ENCODE peak calls at places on chromosomes 7 and 10, in five cellular contexts. O is PC-9, R is GM23338, N is astrocyte, U is fibroblast of lung. Z is an unnamed sample.

GRCh38 chr10:26697922-26698608 is 564 bp downstream of the PDSS1 start:
- DNase-seq in O (peak), R (peak), N (no peak), U (no peak), Z (no peak)

GRCh38 chr10:61836233-61836887 is 65.1 kb upstream of the ARID5B start:
- DNase-seq in O (no peak), R (no peak), N (peak), U (no peak), Z (no peak)

GRCh38 chr7:101378808-101379207 is 16.1 kb downstream of the COL26A1 start:
- DNase-seq in O (no peak), R (peak), N (no peak), U (no peak), Z (no peak)

GRCh38 chr7:20409961-20410360 is 79.3 kb downstream of the ITGB8 start:
- DNase-seq in O (no peak), R (no peak), N (no peak), U (no peak), Z (no peak)

GRCh38 chr10:92413519-92413918 is 122.6 kb downstream of the MARCHF5 start:
- DNase-seq in O (no peak), R (no peak), N (no peak), U (peak), Z (no peak)

GRCh38 chr10:70578371-70578947 is 24.1 kb downstream of the PRF1 start:
- DNase-seq in O (peak), R (no peak), N (peak), U (peak), Z (no peak)

GRCh38 chr7:94567396-94567795 is 57.8 kb downstream of the CASD1 start:
- DNase-seq in O (no peak), R (no peak), N (peak), U (no peak), Z (no peak)

GRCh38 chr7:129499915-129500463 is 2.3 kb upstream of the SMKR1 start:
- DNase-seq in O (no peak), R (no peak), N (no peak), U (no peak), Z (no peak)

GRCh38 chr10:24463683-24464426 is 254.9 kb downstream of the KIAA1217 start:
- DNase-seq in O (peak), R (no peak), N (peak), U (peak), Z (no peak)

GRCh38 chr10:107740962-107741690 is 576.6 kb upstream of the SORCS1 start:
- DNase-seq in O (no peak), R (no peak), N (peak), U (no peak), Z (no peak)

GRCh38 chr7:27640914-27641570 is 21.6 kb downstream of the HIBADH start:
- DNase-seq in O (peak), R (no peak), N (peak), U (peak), Z (no peak)

GRCh38 chr7:193538-194256 is 1.3 kb downstream of the FAM20C start:
- DNase-seq in O (no peak), R (peak), N (no peak), U (peak), Z (no peak)

GRCh38 chr7:132742152-132742551 is 165.9 kb upstream of the PLXNA4 start:
- DNase-seq in O (no peak), R (no peak), N (peak), U (peak), Z (no peak)

GRCh38 chr7:2721842-2722241 is 33.8 kb downstream of the AMZ1 start:
- DNase-seq in O (no peak), R (no peak), N (no peak), U (no peak), Z (no peak)

GRCh38 chr7:115491744-115492380 is 538.7 kb downstream of the TFEC start:
- DNase-seq in O (no peak), R (no peak), N (no peak), U (no peak), Z (no peak)

GRCh38 chr10:96632974-96633373 is 46.2 kb upstream of the TM9SF3 start:
- DNase-seq in O (peak), R (peak), N (no peak), U (no peak), Z (no peak)

GRCh38 chr10:122445904-122446303 is 8.5 kb upstream of the ARMS2 start:
- DNase-seq in O (no peak), R (no peak), N (no peak), U (no peak), Z (no peak)

GRCh38 chr7:123198111-123198510 is 1.7 kb downstream of the SLC13A1 start:
- DNase-seq in O (no peak), R (no peak), N (no peak), U (no peak), Z (no peak)

DNA sequence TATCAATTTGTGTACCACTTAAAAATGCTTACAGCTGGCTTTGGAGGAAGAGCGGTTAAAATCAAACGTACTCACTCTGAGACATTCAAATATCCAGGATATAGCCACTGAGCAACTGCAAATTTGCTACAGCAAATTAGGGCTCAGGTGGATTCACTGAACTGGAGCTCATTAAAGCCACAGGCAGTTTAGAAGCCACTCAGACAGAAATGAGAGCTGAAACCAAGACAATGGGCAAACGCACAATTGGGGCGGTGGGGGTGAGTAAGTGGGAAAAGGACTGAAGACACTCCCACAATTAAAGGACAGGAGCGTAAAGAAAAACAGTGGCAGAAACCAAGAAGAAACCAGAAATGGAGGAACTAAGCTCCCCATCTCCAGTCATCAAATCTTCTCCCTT is 20.5 kb downstream of the MPP7 start:
- DNase-seq in O (no peak), R (no peak), N (no peak), U (no peak), Z (no peak)
- H3K4me3 ChIP-seq in O (no peak), R (no peak), N (no peak), U (no peak), Z (no peak)

DNA sequence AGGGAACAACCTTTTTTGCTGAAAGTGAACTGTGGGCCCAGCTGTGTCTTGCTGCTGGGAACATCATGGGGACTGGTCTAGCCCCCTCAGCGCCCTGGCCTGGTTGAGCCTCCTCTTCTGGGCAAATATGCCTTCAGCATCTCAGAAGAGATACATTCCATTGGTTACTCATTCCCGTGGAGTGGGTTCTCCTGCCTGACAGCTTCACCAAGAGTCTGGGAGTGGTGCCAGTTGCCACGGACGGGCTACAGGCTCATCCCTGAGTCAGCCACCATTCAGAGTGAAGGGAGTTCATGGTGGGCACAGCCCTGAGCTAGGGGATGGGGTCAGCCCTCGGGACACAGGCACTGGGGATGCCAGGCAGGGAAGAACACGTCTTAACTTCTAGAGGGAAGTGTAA is 81.9 kb downstream of the RAMP3 start:
- DNase-seq in O (no peak), R (no peak), N (peak), U (peak), Z (no peak)
- H2AFZ ChIP-seq in O (no peak), R (no peak), N (no peak), U (no peak), Z (no peak)

DNA sequence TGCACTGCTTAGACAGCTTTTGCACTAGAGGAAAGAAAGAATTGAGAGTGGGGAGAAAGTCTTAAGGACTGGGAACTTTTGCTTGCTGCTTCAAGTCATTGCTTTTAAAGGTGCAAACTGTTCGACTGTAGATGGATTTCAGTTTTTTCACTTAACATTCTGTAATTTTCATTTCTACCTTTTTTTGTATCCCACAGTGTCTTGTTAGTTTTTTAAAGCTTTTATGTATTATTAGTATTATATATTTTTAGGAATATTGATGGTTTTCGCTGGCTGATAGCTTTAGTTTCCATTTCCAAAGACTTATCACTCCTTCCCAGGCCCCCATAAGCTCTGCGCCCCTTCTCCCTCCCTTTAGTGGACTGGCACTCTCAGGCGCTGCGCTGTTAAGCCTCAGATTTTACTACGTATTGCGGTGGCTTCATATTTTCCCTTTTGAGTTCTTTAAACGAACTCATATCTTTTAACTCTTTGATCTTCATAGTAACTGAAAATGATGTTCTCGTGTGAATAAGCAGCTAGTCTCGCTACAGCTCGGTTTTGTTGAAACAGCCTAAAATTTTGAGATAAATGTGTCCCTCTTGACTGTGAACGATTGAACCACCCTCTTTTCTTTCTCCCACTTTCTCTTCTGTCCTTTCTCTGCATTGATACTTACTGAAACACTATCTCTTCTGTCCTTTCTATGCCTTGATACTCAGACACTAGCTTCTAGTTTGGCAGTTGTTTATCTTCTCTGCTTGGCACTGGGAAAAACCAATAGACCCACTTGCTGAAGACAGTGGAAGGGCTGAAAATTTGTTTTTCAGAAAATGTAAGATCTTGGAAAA is 2.5 kb upstream of the ETV1 start:
- DNase-seq in O (no peak), R (no peak), N (no peak), U (peak), Z (no peak)
- H3K4me3 ChIP-seq in O (peak), R (peak), N (peak), U (peak), Z (no peak)

DNA sequence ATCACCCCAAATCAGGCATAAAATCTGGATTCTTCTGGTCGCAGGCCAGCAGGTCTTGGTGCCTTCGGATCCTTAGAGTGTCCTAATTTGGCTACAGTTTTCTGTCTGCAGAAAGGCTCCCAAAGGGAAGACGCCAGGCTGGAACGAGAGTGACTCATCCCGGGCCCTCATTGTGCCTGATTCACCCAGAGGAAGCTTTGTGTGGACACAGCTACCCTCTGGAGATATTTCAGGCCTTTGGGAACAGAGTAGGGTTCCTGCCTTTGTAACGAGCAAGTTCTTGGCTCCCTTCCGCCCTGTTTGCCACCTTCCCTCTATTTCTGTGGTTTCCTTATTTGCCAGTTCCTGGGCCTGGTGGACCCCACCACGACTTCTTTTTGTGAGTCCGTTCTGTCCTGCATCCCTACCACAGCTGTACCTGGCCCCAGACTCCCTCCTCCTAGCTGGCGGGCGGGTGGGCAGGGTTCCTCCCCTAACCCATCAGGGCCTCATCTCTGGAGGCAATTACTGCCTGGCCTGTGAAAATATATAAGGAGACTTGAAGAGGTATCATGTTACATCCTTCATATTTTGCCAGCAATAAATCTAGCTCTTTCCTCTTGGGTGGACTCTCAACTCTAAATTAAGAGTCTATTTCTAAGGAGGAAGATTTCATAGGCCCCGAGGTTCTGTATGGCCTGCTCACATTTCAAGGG is 219.1 kb upstream of the ZNF32 start:
- DNase-seq in O (peak), R (no peak), N (peak), U (peak), Z (no peak)
- H2AFZ ChIP-seq in O (no peak), R (no peak), N (peak), U (peak), Z (no peak)

DNA sequence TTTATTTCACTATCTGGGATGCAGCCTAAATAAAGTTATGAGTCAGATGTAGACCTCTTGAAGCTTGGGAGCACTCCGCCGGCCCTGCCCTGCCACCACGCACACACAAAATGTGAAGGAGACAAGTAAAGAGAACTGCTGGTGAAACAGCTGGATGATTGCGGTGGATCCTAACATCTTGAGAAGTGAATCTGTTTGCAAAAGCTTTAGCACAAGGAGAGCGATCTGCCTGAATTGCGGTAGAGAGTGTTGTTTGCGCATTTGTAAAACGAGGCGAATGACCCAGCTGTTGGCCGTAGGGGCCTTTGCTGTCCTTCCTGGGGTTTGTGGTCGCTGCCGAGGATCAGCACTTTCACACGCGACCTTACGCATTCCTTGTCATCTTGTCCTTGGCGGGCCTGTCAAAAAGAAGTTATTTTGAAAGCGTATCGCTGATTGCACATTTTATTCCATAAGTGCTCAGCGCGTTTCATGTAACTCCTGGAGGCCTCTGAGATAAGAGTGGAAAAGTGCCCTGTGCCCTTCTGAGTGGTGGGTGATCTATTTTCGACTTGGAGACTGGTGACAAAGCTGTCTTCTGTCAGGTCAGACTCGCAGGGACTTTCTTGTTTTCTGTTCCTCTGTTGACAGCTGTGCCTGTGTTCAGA is 40.8 kb downstream of the RBM20 start:
- DNase-seq in O (no peak), R (peak), N (peak), U (peak), Z (no peak)
- H3K4me3 ChIP-seq in O (no peak), R (peak), N (no peak), U (peak), Z (no peak)

DNA sequence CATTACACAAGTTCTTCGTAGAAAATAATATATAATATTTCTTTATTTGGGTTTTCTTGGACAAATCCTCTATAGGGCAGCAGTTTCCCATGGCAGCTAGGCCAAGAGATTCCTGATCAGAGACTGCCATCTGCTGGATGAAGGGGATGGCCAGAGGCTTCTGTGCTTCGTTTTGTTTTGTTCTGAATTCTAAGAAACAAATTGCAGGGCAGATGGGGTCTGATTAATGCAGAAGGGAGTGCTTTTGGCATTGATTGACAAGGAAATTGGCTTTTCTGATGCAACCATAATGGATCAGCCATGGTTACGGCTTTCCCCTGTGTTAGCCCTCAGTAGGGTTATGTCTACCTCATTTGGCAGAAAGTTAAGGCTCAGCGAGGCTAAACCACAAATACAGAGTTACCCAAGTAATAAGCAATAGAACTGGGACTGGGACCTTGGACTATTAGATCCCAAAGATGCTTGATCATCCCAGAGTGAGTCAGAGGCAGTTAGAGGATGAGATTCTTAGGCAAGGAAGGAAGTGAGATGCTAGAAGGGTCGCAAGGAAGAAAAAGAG is 401.6 kb downstream of the TNS3 start:
- DNase-seq in O (peak), R (peak), N (peak), U (peak), Z (peak)
- H2AFZ ChIP-seq in O (no peak), R (peak), N (no peak), U (no peak), Z (no peak)

GRCh38 chr10:130493446-130494198 is 357.4 kb downstream of the GLRX3 start:
- DNase-seq in O (no peak), R (no peak), N (no peak), U (no peak), Z (no peak)

GRCh38 chr10:130495116-130495862 is 359.1 kb downstream of the GLRX3 start:
- DNase-seq in O (no peak), R (no peak), N (no peak), U (no peak), Z (no peak)

GRCh38 chr10:130498042-130498441 is 361.9 kb downstream of the GLRX3 start:
- DNase-seq in O (no peak), R (no peak), N (no peak), U (no peak), Z (no peak)

GRCh38 chr10:130497056-130498010 is 361.1 kb downstream of the GLRX3 start:
- DNase-seq in O (no peak), R (no peak), N (no peak), U (no peak), Z (no peak)

GRCh38 chr10:130495891-130496642 is 359.9 kb downstream of the GLRX3 start:
- DNase-seq in O (no peak), R (no peak), N (peak), U (no peak), Z (no peak)
- H3K4me3 ChIP-seq in O (no peak), R (no peak), N (no peak), U (no peak), Z (no peak)